ENCODE peak calls at places on chromosomes 12 and 14, in eight cellular contexts. P is stimulated activated effector memory CD8-positive, alpha-beta T cell treated with anti-CD3 and anti-CD28 coated beads, Interleukin-12 subunit alpha, Interleukin-12 subunit beta, amount 100 ng/mL, for 72 hours; J is effector memory CD8-positive, alpha-beta T cell; C is stimulated activated naive CD8-positive, alpha-beta T cell treated with anti-CD3 and anti-CD28 coated beads, Interleukin-15, Interleukin-2, amounts not matched to agents 100 U/mL and 50 U/mL, for 24 hours; A is HCT116; Q is omental fat pad; T is natural killer cell; L is T-cell. O is an unnamed sample.

GRCh38 chr12:4648099-4648498 is 752 bp downstream of the AKAP3 start:
- ATAC-seq in P (no peak), J (no peak), C (no peak), A (no peak), Q (peak; percentile 38), T (no peak), L (no peak), O (no peak)

GRCh38 chr12:81340910-81341309 is 263.0 kb downstream of the ACSS3 start:
- ATAC-seq in P (no peak), J (no peak), C (no peak), A (no peak), Q (no peak), T (no peak), L (no peak), O (no peak)

GRCh38 chr14:100546051-100546443 is 41.2 kb downstream of the BEGAIN start:
- ATAC-seq in P (peak; percentile 55), J (peak; percentile 35), C (peak; percentile 48), A (peak; percentile 51), Q (no peak), T (no peak), L (peak; percentile 43), O (no peak)

GRCh38 chr12:108850854-108851573 is 6.4 kb downstream of the SSH1 start:
- ATAC-seq in P (no peak), J (no peak), C (no peak), A (peak; percentile 60), Q (no peak), T (peak; percentile 35), L (no peak), O (no peak)

GRCh38 chr14:33790996-33791395 is 159.9 kb downstream of the EGLN3 start:
- ATAC-seq in P (no peak), J (no peak), C (no peak), A (no peak), Q (no peak), T (no peak), L (no peak), O (no peak)

GRCh38 chr12:66573605-66574004 is 105.3 kb downstream of the GRIP1 start:
- ATAC-seq in P (no peak), J (no peak), C (no peak), A (no peak), Q (no peak), T (no peak), L (no peak), O (no peak)

GRCh38 chr12:127822743-127823433 is 444.1 kb upstream of the TMEM132C start:
- ATAC-seq in P (no peak), J (no peak), C (no peak), A (no peak), Q (peak; percentile 96), T (no peak), L (no peak), O (no peak)

GRCh38 chr12:53825246-53826081 is 73.7 kb upstream of the CISTR start:
- ATAC-seq in P (no peak), J (no peak), C (no peak), A (peak; percentile 91), Q (no peak), T (no peak), L (no peak), O (no peak)

GRCh38 chr12:102950107-102950949 is 7.1 kb upstream of the ASCL1 start:
- ATAC-seq in P (no peak), J (no peak), C (no peak), A (no peak), Q (no peak), T (no peak), L (no peak), O (no peak)

GRCh38 chr12:98399532-98399931 is 115.9 kb upstream of the TMPO start:
- ATAC-seq in P (peak; percentile 95), J (peak; percentile 70), C (peak; percentile 81), A (peak; percentile 71), Q (peak; percentile 78), T (peak; percentile 65), L (peak; percentile 81), O (peak; percentile 82)

O was measured in activated T-helper 17 cell treated with anti-CD3 and anti-CD28 coated beads, Interleukin-2, amount 50 U/mL, for 72 hours.